ENCODE peak calls at places on chromosomes 7 and 10, in four cellular contexts. L is GM12878, P is WTC11, D is SK-N-SH. R is an unnamed sample.

GRCh38 chr10:103592186-103593021 is 98.9 kb downstream of the NEURL1 start:
- DNase-seq in L (no peak), P (peak; percentile 79), D (peak; percentile 91), R (peak; percentile 61)

GRCh38 chr7:14691597-14692203 is 210.9 kb downstream of the DGKB start:
- DNase-seq in L (no peak), P (peak; percentile 73), D (peak; percentile 59), R (peak; percentile 43)

GRCh38 chr10:81978238-81978637 is 103.2 kb downstream of the NRG3 start:
- DNase-seq in L (no peak), P (no peak), D (no peak), R (peak; percentile 20)

GRCh38 chr10:114703377-114704125 is 45.5 kb upstream of the ABLIM1 start:
- DNase-seq in L (no peak), P (no peak), D (peak; percentile 64), R (no peak)

GRCh38 chr7:96481831-96482230 is 159.9 kb upstream of the SLC25A13 start:
- DNase-seq in L (no peak), P (no peak), D (no peak), R (no peak)

GRCh38 chr10:8437896-8438295 is 383.4 kb downstream of the GATA3 start:
- DNase-seq in L (no peak), P (no peak), D (no peak), R (no peak)

GRCh38 chr7:65371468-65371867 is 2.2 kb upstream of the ZNF92 start:
- DNase-seq in L (no peak), P (no peak), D (no peak), R (no peak)

GRCh38 chr10:79275431-79275851 is 71.8 kb upstream of the PPIF start:
- DNase-seq in L (no peak), P (no peak), D (peak; percentile 71), R (no peak)

GRCh38 chr10:46287846-46288480 is 1.2 kb downstream of the ANTXRL start:
- DNase-seq in L (no peak), P (no peak), D (no peak), R (no peak)

GRCh38 chr7:106114735-106115383 is 2.7 kb upstream of the SYPL1 start:
- DNase-seq in L (no peak), P (no peak), D (no peak), R (no peak)

GRCh38 chr7:118372530-118372929 is 148.0 kb downstream of the ANKRD7 start:
- DNase-seq in L (no peak), P (no peak), D (no peak), R (peak; percentile 16)

GRCh38 chr10:29607576-29607975 is 27.2 kb downstream of the SVIL start:
- DNase-seq in L (no peak), P (no peak), D (no peak), R (no peak)

GRCh38 chr10:4033341-4033896 is 248.4 kb upstream of the KLF6 start:
- DNase-seq in L (peak; percentile 67), P (no peak), D (no peak), R (no peak)

GRCh38 chr10:4038000-4038399 is 253.0 kb upstream of the KLF6 start:
- DNase-seq in L (no peak), P (no peak), D (no peak), R (no peak)

DNA sequence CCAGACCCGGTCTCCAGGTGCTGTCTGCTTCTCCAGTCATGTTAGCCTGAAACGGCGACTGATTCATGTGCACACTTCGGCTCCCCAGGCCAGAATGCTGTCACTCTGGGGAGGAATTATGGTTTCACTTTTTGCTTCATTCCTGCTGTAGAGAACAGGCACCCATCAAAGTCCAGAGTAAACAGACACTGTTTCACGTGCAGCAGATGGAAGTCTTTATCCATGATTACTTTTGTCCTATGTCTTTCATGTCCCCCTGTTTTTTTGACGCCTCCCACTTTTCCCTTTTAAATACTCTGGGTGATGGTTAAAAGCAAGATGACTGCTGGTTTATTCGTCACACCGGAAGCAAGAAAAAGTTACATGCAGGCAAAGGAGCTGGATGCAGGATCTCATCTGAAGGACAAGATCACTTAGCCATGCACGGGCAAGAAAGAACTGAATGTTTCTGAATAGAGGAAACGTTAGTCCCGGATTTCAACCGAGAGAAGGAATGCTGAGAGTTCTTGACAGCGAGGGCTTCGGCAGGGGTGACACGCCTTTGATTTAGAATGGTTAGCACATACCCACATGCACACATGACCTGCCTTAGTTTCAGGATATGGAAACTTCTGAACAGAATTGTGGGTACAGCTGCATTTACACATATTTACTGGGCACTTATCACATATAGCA is 250.0 kb upstream of the KLF6 start:
- DNase-seq in L (no peak), P (no peak), D (no peak), R (no peak)
- TF ChIP-seq USF1 in L (no peak), P (no peak), D (no peak), R (no peak)

GRCh38 chr7:53229202-53229601 is 193.8 kb downstream of the POM121L12 start:
- DNase-seq in L (no peak), P (no peak), D (no peak), R (no peak)
- TF ChIP-seq USF1 in L (no peak), P (no peak), D (no peak), R (no peak)

DNA sequence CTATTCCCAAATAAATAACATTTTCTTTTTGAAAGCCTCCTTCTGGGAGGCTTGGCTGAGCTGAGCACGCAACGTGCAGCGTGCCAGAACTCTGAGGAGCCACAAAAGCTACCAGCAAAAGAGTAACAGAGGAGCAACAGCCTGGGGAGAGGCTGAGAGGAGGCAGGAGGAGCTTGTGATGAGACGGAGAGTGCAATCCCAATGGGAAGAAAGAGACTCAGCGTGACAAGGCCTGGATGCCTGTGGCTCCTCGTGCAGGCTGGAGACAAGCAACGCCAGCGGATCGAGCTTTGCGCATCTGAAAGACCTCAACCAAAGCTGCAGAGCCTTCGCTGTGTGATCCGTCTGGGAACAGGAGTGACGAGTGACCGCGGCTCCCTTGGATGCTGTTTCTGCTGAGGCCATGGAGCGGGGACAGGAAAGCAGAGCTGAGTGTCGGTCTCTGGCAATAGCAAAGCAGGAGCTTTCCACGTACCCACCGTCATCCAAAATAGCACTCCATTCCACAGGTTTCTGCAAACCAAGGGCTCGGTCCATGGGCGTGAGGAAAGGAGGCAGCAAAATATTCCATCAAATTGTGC is 171.6 kb upstream of the PFKP start:
- DNase-seq in L (no peak), P (no peak), D (no peak), R (no peak)
- TF ChIP-seq USF1 in L (no peak), P (no peak), D (no peak), R (no peak)

DNA sequence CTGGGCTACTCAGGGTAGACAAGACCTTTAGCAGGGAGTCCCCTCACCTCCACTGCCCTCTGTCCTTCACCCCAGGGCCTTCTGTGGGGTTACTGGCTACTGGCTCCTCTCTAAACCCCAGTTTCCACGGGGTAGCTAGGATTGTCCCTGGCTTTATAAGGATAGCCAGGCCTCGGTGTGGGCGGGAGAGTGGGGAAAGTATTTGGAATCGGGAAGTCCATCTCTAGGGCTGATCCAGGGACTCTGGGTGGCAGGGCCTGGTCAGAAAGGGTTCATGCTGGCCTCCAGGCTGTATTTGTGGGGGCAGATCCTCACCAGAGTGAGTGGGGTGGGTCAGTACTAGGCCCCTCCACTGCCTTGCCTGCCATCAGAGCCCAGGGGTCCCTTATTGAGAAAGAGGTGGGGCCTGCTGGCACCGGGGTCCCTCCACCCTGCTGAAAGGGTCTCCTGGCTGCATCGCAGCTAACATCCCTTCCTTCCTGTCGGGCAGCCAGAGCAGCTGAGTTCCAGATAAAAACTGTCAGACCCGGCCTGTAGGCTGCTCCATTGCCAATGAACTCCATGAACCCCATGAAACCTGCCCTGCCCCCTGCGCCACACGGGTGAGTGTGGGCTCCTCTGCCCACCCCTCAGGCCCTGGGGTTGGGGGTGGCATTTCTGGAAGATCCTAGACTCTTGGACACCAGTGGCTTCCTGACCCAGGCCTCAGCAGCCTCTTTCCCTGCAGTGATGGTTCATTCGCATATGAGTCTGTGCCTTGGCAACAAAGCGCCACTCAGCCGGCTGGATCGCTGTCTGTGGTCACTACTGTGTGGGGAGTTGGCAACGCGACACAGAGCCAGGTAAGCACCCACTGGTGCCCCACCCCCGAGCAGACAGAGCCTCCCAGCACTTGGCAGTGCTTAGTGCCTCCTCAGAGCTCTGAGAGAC is 7.3 kb downstream of the ZMIZ2 start:
- DNase-seq in L (no peak), P (no peak), D (no peak), R (no peak)
- TF ChIP-seq USF1 in L (no peak), P (no peak), D (no peak), R (no peak)

GRCh38 chr7:36986429-36987362 is 262.4 kb upstream of the AOAH start:
- DNase-seq in L (no peak), P (peak; percentile 86), D (peak; percentile 79), R (peak; percentile 70)
- TF ChIP-seq USF1 in L (no peak), P (no peak), D (no peak), R (no peak)

GRCh38 chr10:102186128-102186527 is 33.9 kb downstream of the NOLC1 start:
- DNase-seq in L (no peak), P (no peak), D (no peak), R (no peak)
- TF ChIP-seq USF1 in L (no peak), P (no peak), D (no peak), R (no peak)

GRCh38 chr7:98559219-98559618 is 57.9 kb upstream of the NPTX2 start:
- DNase-seq in L (no peak), P (no peak), D (no peak), R (no peak)
- TF ChIP-seq USF1 in L (no peak), P (no peak), D (no peak), R (no peak)

GRCh38 chr7:101817930-101818698 is 688 bp downstream of the CUX1 start:
- DNase-seq in L (no peak), P (no peak), D (no peak), R (no peak)
- TF ChIP-seq USF1 in L (no peak), P (no peak), D (no peak), R (no peak)

GRCh38 chr7:32892521-32893224 is 1.1 kb upstream of the KBTBD2 start:
- DNase-seq in L (no peak), P (peak; percentile 58), D (peak; percentile 51), R (peak; percentile 78)

GRCh38 chr7:32890010-32890552 is 1.5 kb downstream of the KBTBD2 start:
- DNase-seq in L (no peak), P (no peak), D (no peak), R (no peak)

GRCh38 chr7:32891800-32892520 is 400 bp upstream of the KBTBD2 start:
- DNase-seq in L (peak; percentile 84), P (peak; percentile 97), D (peak; percentile 96), R (peak; percentile 88)

GRCh38 chr7:32891046-32891799 is at the start of gene KBTBD2:
- DNase-seq in L (no peak), P (peak; percentile 74), D (peak; percentile 92), R (peak; percentile 81)

DNA sequence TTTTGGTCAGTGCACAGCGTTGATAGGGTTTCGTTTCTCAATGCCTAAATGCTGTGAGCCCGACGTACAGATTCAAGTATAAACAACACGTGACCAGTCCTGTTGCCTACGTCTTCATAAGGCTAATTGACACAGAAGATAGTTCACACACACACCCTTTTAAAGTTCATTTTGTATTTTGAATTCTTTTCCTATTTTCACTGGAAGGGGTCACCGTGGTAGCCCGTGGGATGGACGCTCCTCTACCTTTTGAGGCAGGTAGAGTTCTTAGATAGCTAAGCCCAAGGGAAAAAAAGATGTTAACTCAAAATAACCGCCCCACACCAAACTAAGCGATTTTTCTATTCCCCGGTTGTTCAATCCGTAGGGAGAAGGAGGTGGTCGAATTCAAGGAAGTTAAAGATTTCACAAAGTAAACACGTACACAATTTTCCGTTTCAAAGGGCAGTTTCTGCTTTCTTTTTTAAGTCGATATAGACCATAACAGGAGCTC is 961 bp downstream of the KBTBD2 start:
- DNase-seq in L (peak; percentile 46), P (no peak), D (peak; percentile 47), R (no peak)
- TF ChIP-seq USF1 in L (peak; percentile 77), P (peak; percentile 70), D (peak; percentile 90), R (peak; percentile 90)

DNA sequence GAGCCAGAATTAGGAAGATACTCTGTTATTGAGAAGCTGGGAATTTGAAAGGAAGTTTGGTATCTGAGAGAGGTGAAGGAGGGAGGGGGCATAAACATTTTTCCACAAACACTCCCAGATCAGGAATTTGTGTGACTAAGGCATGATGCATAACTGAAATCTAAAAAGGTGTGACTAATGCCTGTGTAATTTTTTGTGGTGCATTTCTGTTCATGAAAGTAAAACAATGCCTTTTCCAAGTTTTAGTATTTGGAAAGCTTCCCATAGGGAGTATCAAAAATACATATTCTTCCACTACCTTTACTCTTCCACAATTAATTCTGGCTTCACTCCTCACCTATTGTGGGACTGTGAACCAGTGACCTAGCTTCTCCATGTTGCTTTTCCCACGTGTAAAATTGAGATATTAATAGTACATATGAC is 56.4 kb upstream of the CAV2 start:
- DNase-seq in L (no peak), P (no peak), D (peak; percentile 13), R (no peak)
- TF ChIP-seq USF1 in L (no peak), P (no peak), D (peak; percentile 35), R (no peak)

R was measured in K562.